ENCODE peak calls at places on chromosomes 16 and 17, in seven cellular contexts. P, W, V, L, J, K and M are unnamed samples.

GRCh38 chr16:8721693-8722348 is 47.4 kb downstream of the ABAT start:
- DNase-seq in P (no peak), W (no peak), V (no peak), L (no peak), J (no peak), K (no peak), M (no peak)

GRCh38 chr16:72371307-72372081 is 199.5 kb upstream of the PMFBP1 start:
- DNase-seq in P (no peak), W (peak; percentile 95), V (peak; percentile 65), L (no peak), J (peak; percentile 75), K (peak; percentile 25), M (peak; percentile 56)

GRCh38 chr16:3023415-3023668 is 400 bp downstream of the HCFC1R1 start:
- DNase-seq in P (no peak), W (peak; percentile 78), V (no peak), L (no peak), J (no peak), K (peak; percentile 66), M (no peak)

GRCh38 chr17:29625037-29625750 is 2.5 kb upstream of the CORO6 start:
- DNase-seq in P (no peak), W (peak; percentile 78), V (no peak), L (no peak), J (peak; percentile 89), K (peak; percentile 35), M (no peak)

GRCh38 chr17:17079761-17080160 is 37.5 kb downstream of the MPRIP start:
- DNase-seq in P (no peak), W (no peak), V (no peak), L (no peak), J (no peak), K (no peak), M (no peak)

GRCh38 chr17:73021771-73022170 is 70.7 kb downstream of the SLC39A11 start:
- DNase-seq in P (no peak), W (no peak), V (no peak), L (no peak), J (no peak), K (no peak), M (no peak)

GRCh38 chr17:66542183-66542966 is 240.0 kb downstream of the PRKCA start:
- DNase-seq in P (no peak), W (no peak), V (peak; percentile 78), L (no peak), J (no peak), K (peak; percentile 53), M (no peak)

GRCh38 chr17:75767881-75768280 is 2.9 kb upstream of the GALK1 start:
- DNase-seq in P (no peak), W (no peak), V (no peak), L (no peak), J (no peak), K (no peak), M (no peak)

GRCh38 chr16:51683882-51684281 is 532.8 kb upstream of the SALL1 start:
- DNase-seq in P (no peak), W (no peak), V (no peak), L (no peak), J (no peak), K (no peak), M (no peak)

GRCh38 chr17:61128671-61129115 is 270.9 kb upstream of the TBX2 start:
- DNase-seq in P (no peak), W (no peak), V (no peak), L (no peak), J (no peak), K (peak; percentile 52), M (no peak)

GRCh38 chr16:75621170-75621477 is 2.0 kb downstream of the ADAT1 start:
- DNase-seq in P (no peak), W (peak; percentile 56), V (peak; percentile 63), L (no peak), J (no peak), K (peak; percentile 55), M (no peak)

GRCh38 chr16:75622762-75623605 is at the start of gene ADAT1:
- DNase-seq in P (peak; percentile 96), W (peak; percentile 100), V (peak; percentile 99), L (peak; percentile 100), J (peak; percentile 99), K (peak; percentile 98), M (peak; percentile 99)

GRCh38 chr16:75617121-75617520 is 6.0 kb downstream of the ADAT1 start:
- DNase-seq in P (no peak), W (no peak), V (no peak), L (no peak), J (no peak), K (no peak), M (no peak)

GRCh38 chr16:75618782-75619181 is 4.3 kb downstream of the ADAT1 start:
- DNase-seq in P (no peak), W (no peak), V (no peak), L (no peak), J (no peak), K (no peak), M (no peak)

DNA sequence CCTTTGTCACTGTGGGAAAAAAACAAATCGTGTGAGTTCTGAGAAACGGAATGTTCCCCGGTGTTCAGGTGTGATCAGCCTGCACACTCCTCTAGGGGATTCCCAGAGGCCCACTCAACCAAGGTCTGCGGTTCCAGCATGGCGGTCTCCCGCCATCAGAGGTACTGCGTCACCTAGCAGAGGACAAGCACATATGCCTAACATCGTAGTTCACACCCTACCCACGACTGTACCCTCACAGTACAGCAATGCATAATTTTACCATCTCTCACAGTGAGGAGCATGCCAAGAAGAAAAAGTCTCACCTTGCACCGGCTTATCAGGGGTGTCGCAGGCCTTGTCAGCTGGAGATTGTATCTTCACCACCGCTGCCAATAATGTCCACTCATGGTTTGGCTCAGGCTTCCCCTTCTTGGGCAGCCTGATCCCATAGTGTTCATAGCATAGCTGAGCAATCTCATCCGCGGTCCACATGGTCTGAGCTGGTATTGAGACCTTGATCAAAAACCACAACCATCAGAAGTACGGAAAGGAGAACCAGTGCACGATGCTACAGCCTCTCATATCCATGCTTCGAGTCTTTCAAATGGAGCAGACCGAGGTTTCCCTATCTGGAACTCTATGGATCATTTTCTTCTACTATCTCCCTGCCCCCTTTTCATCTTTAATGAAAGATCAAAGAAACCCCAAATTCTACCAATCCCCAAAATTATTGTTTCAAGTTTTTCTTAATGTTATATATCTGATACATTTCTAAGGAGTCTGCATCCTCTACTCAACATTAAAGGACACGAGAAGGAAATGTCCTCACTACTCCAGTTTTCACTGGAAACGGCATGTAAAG is 2.5 kb downstream of the ADAT1 start:
- DNase-seq in P (no peak), W (no peak), V (no peak), L (no peak), J (no peak), K (no peak), M (no peak)
- H3K4ac ChIP-seq in P (no peak overlapping the region), W (no peak overlapping the region), V (no peak overlapping the region), L (no peak overlapping the region), J (no peak overlapping the region), K (no peak overlapping the region), M (no peak overlapping the region)

DNA sequence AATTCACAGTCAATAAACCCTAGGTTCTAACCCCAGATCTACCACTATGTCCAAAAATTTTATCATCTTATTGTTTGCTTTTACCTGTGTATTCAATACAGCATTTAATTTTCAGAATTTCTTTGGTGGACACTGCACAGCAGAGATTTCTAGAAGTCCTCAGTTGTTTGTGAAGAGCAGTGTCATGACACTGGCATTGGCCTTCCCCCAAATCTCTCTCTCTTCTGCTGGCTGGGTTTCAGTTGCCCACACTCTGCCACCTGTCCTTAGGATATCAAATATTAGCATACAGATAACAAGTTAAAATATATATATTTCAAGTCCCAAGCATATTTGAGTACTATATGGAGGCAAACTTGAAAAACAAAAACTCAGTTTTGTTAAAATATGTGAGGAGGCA is 2.0 kb upstream of the THUMPD1 start:
- DNase-seq in P (no peak), W (no peak), V (no peak), L (no peak), J (no peak), K (no peak), M (no peak)
- H2BK120ac ChIP-seq in P (no peak overlapping the region), W (no peak overlapping the region), V (no peak overlapping the region), L (no peak overlapping the region), J (no peak overlapping the region), K (no peak overlapping the region), M (no peak overlapping the region)

DNA sequence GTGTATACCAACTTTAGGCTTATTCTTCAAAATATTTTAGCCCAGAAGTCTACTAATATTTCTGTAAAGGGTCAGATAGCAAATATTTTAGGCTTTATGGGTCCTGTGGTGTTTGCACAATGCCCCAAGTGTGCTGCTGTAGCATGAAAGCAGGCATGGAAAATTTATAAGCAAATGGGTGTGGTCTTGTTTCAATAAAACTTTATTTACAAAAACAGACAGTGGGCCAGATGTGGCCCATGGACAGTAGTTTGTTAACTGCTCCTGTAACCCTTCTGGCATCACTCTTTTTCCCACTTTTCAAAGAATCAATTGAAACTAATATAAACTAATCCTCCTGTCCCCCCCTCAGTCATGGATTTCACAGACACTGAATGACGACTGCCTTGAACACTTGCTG is 410.7 kb downstream of the SHISA9 start:
- DNase-seq in P (no peak), W (no peak), V (no peak), L (no peak), J (no peak), K (no peak), M (no peak)
- H2BK5ac ChIP-seq in P (no peak overlapping the region), W (no peak overlapping the region), V (no peak overlapping the region), L (no peak overlapping the region), J (no peak overlapping the region), K (no peak overlapping the region), M (no peak overlapping the region)

DNA sequence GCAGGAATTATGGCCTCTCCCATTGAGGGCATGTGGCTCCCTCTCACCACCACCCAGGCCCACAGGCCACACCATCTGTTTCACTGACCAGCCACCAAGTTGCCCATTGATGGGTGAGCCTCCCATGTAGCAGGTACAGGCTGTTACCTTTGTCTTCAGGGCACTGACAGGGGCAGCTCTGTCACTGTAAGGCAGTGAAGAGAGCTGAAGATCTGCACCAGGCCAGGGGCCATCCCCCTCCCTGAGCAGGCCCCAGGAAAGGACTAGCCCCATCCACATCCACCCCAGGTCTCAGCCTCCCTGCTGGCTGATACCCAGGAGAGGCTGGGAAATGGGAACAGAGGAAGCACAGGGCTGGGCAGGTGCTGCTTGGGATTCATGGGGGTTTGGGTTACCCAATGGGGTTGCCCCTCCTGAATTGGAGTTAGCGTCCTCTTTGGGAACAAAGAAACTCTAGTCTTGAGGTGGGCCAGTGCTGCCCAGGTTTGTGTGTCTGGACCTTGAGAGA is 1691.4 kb downstream of the TP53TG3F start:
- DNase-seq in P (no peak), W (no peak), V (no peak), L (no peak), J (no peak), K (no peak), M (no peak)
- H3K4ac ChIP-seq in P (no peak overlapping the region), W (no peak overlapping the region), V (no peak overlapping the region), L (no peak overlapping the region), J (no peak overlapping the region), K (no peak overlapping the region), M (no peak overlapping the region)

DNA sequence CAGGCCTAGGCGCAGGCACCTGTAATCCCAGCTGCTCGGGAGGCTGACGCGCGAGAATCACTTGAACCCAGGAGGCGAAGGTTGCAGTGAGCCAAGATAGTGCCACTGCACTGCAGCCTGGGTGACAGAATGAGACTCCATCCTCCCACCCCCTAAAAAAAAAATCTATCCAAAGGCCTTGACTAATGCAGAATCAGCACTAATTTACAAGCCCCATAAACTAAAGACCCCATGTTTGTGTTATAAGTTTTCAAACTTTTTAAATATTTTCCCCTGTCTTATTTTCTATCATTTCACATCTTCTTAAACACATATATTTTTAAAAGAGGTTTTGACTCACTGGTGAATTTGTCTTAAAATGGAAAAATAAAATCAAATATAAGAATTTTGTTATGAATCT is 713.1 kb downstream of the WWOX start:
- DNase-seq in P (no peak), W (no peak), V (no peak), L (no peak), J (no peak), K (no peak), M (no peak)
- H2BK120ac ChIP-seq in P (no peak overlapping the region), W (no peak overlapping the region), V (no peak overlapping the region), L (no peak overlapping the region), J (no peak overlapping the region), K (no peak overlapping the region), M (no peak overlapping the region)